ENCODE peak calls at places on chromosomes 5 and 9, in five cellular contexts. D is left ventricle myocardium inferior, U is lung, W is esophagus muscularis mucosa, N is H9. G is an unnamed sample.

GRCh38 chr5:151924564-151925395 is at the start of gene GLRA1:
- DNase-seq in D (peak; percentile 45), N (peak; percentile 74), U (peak; percentile 36), W (peak; percentile 53), G (peak; percentile 62)

GRCh38 chr9:132042324-132042723 is 37.3 kb downstream of the MED27 start:
- DNase-seq in N (no peak), D (no peak), U (no peak), W (no peak), G (no peak)

GRCh38 chr5:116830079-116830478 is 255.5 kb upstream of the SEMA6A start:
- DNase-seq in D (no peak), W (no peak), U (no peak), N (no peak), G (no peak)

GRCh38 chr9:109001275-109001676 is 12.0 kb downstream of the CTNNAL1 start:
- DNase-seq in U (no peak), D (no peak), W (no peak), N (no peak), G (no peak)

GRCh38 chr5:100479079-100479688 is 56.0 kb upstream of the FAM174A start:
- DNase-seq in N (peak; percentile 26), D (no peak), U (no peak), W (no peak), G (no peak)

GRCh38 chr5:120473332-120473731 is 9.2 kb downstream of the PRR16 start:
- DNase-seq in U (no peak), D (no peak), N (no peak), W (no peak), G (no peak)

GRCh38 chr5:173234129-173234793 is 745 bp downstream of the NKX2-5 start:
- DNase-seq in D (no peak), W (no peak), N (peak; percentile 62), U (no peak), G (no peak)

GRCh38 chr5:126031989-126032716 is 391.1 kb upstream of the GRAMD2B start:
- DNase-seq in W (no peak), D (peak; percentile 68), U (no peak), N (no peak), G (peak; percentile 36)

GRCh38 chr5:668299-668995 is 24.7 kb downstream of the TPPP start:
- DNase-seq in U (no peak), N (no peak), D (no peak), W (no peak), G (no peak)

GRCh38 chr5:57435701-57436134 is 46.9 kb downstream of the ACTBL2 start:
- DNase-seq in D (no peak), W (peak; percentile 19), U (no peak), N (no peak), G (no peak)

GRCh38 chr9:106588601-106589000 is 274.4 kb upstream of the ZNF462 start:
- DNase-seq in D (no peak), U (no peak), N (no peak), W (no peak), G (no peak)

GRCh38 chr5:53425598-53426516 is 54.6 kb upstream of the FST start:
- DNase-seq in D (no peak), W (no peak), U (no peak), N (peak; percentile 64), G (no peak)

GRCh38 chr5:134541736-134542376 is 16.4 kb downstream of the JADE2 start:
- DNase-seq in W (no peak), U (peak; percentile 47), N (peak; percentile 91), D (peak; percentile 55), G (no peak)

DNA sequence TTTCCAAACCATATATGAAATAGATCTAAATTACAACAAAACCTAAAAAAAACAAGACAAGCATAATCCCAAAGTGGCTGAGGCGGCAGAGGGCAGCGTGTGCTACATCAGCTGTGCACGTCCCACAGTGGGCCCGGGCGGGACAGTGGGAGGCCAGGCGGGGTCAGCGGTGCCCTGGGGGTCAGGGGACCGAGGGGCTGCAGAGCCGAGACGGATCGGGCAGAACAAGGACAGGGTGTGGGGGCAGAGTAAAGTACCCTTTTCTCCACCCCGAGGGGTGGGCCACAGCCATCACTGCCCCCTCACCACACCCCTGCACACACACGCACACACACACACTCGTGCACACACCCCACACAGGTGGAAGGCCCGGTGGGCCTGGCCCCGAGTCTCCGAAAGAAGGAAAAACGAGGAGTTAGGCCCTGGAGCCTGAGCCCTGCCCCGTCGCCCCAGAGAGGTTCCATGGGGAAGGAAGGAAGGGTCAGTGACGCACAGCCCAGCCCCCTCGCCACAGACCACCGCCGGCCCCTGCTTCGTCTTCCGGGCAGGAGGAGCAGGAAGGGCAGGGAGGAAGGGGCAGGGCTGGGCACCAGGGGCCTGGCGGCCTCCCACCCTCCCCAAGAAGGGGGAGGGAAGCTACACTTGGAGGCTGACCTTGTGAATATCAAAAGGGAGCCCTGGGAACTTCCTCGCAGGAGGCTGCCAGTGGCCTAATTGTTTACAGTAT is 49.6 kb upstream of the UBAC1 start:
- DNase-seq in U (no peak), W (no peak), N (peak; percentile 60), D (peak; percentile 18), G (peak; percentile 69)
- H3K4me1 ChIP-seq in U (no peaks in the 10 kb centered on the region), W (peaks cover 20% of the 10 kb centered on the region), N (no peaks in the 10 kb centered on the region), D (peaks cover 60% of the 10 kb centered on the region), G (peaks cover 3% of the 10 kb centered on the region)

GRCh38 chr9:136245194-136246150 is at the start of gene QSOX2:
- DNase-seq in W (peak; percentile 97), D (peak; percentile 86), N (peak; percentile 80), U (peak; percentile 76), G (peak; percentile 88)
- H3K4me1 ChIP-seq in W (peaks cover 23% of the 10 kb centered on the region), D (peaks cover 52% of the 10 kb centered on the region), N (peaks cover 9% of the 10 kb centered on the region), U (peaks cover 8% of the 10 kb centered on the region), G (peaks cover 16% of the 10 kb centered on the region)

GRCh38 chr5:62718368-62718767 is 139.7 kb downstream of the LRRC70 start:
- DNase-seq in N (peak; percentile 49), W (no peak), U (no peak), D (no peak), G (no peak)
- H3K4me1 ChIP-seq in N (peaks cover 8% of the 10 kb centered on the region), W (no peaks in the 10 kb centered on the region), U (no peaks in the 10 kb centered on the region), D (no peaks in the 10 kb centered on the region), G (no peaks in the 10 kb centered on the region)

DNA sequence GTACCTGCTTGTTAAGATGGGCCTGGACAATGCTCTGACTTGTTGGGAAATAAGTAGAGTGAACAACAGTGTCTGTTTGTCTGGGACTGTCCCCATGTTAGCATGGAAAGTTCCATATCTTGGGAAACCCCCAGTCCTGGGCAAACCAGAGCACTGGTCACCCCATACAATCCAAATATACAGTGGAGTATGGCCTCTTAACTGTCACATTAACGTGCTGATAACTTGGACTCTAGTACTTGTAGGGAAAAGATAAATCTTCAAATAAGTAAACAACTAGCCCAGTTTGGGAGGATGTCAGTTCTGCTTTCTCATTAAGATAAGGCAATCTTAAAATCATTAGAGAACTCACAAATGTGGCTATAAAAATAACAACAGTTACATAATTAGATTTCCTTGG is 47.6 kb upstream of the JAK2 start:
- DNase-seq in N (no peak), W (no peak), U (no peak), D (no peak), G (no peak)
- H3K4me1 ChIP-seq in N (no peaks in the 10 kb centered on the region), W (peaks cover 8% of the 10 kb centered on the region), U (peaks cover 5% of the 10 kb centered on the region), D (peaks cover 51% of the 10 kb centered on the region), G (no peaks in the 10 kb centered on the region)

GRCh38 chr5:6501701-6502100 is 53.0 kb downstream of the UBE2QL1 start:
- DNase-seq in D (no peak), W (no peak), U (no peak), N (no peak), G (no peak)
- H3K4me1 ChIP-seq in D (peaks cover 11% of the 10 kb centered on the region), W (no peaks in the 10 kb centered on the region), U (peaks cover 6% of the 10 kb centered on the region), N (no peaks in the 10 kb centered on the region), G (no peaks in the 10 kb centered on the region)

GRCh38 chr5:96265487-96265886 is 167.6 kb downstream of the PCSK1 start:
- DNase-seq in D (no peak), U (no peak), W (no peak), N (no peak), G (no peak)
- H3K4me1 ChIP-seq in D (no peaks in the 10 kb centered on the region), U (peaks cover 4% of the 10 kb centered on the region), W (no peaks in the 10 kb centered on the region), N (no peaks in the 10 kb centered on the region), G (no peaks in the 10 kb centered on the region)

DNA sequence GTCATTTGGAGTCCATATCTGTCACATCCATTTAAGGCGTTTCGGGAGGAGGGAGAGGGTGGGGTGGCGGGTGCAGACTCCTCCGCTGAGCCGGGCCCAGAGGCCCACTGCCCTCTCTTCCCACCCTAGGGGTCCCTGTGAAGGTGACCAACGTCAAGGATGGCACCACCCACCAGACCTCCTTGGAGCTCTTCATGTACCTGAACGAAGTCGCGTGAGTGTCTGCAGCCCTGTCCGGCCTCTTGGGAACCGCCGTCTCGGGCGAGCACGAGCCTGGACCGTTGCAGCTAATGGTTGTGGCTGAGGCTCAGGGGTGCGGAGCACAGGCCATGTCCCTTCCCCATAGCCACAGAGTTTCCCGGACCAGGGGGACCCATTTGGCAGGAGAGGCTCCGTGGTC is 34.8 kb downstream of the ASS1 start:
- DNase-seq in N (no peak), W (no peak), D (no peak), U (no peak), G (no peak)
- H3K4me1 ChIP-seq in N (no peaks in the 10 kb centered on the region), W (no peaks in the 10 kb centered on the region), D (no peaks in the 10 kb centered on the region), U (no peaks in the 10 kb centered on the region), G (no peaks in the 10 kb centered on the region)